ENCODE peak calls at places on chromosome 5, in ten cellular contexts. One of them, this sample, is unnamed. For H3K36me3, the result is how much of the 10 kb centered on the place peaks cover.

GRCh38 chr5:66333192-66333591 is 189.1 kb downstream of the SREK1 start:
- ATAC-seq in lung: no peak
- ATAC-seq in psoas muscle: no peak
- ATAC-seq in CD4-positive, CD25-positive, alpha-beta regulatory T cell: no peak
- ATAC-seq in IMR-90: no peak
- ATAC-seq in body of pancreas: no peak
- ATAC-seq in CD8-positive, alpha-beta T cell: no peak
- ATAC-seq in PC-3: no peak
- ATAC-seq in aorta: no peak
- ATAC-seq in RWPE2: no peak
- ATAC-seq in this sample: no peak

GRCh38 chr5:55073211-55073610 is 29.2 kb upstream of the GZMA start:
- ATAC-seq in PC-3: no peak
- ATAC-seq in CD4-positive, CD25-positive, alpha-beta regulatory T cell: no peak
- ATAC-seq in RWPE2: no peak
- ATAC-seq in psoas muscle: no peak
- ATAC-seq in body of pancreas: no peak
- ATAC-seq in IMR-90: no peak
- ATAC-seq in CD8-positive, alpha-beta T cell: no peak
- ATAC-seq in aorta: no peak
- ATAC-seq in lung: no peak
- ATAC-seq in this sample: no peak

GRCh38 chr5:148482697-148483462 is 99.1 kb downstream of the FBXO38 start:
- ATAC-seq in psoas muscle: no peak
- ATAC-seq in PC-3: peak
- ATAC-seq in CD4-positive, CD25-positive, alpha-beta regulatory T cell: peak
- ATAC-seq in body of pancreas: peak
- ATAC-seq in CD8-positive, alpha-beta T cell: peak
- ATAC-seq in IMR-90: peak
- ATAC-seq in aorta: peak
- ATAC-seq in lung: peak
- ATAC-seq in RWPE2: no peak
- ATAC-seq in this sample: no peak

GRCh38 chr5:151448038-151448985 is 909 bp downstream of the SLC36A1 start:
- ATAC-seq in CD4-positive, CD25-positive, alpha-beta regulatory T cell: no peak
- ATAC-seq in body of pancreas: peak
- ATAC-seq in PC-3: peak
- ATAC-seq in psoas muscle: peak
- ATAC-seq in aorta: peak
- ATAC-seq in CD8-positive, alpha-beta T cell: peak
- ATAC-seq in IMR-90: peak
- ATAC-seq in RWPE2: peak
- ATAC-seq in lung: peak
- ATAC-seq in this sample: peak

GRCh38 chr5:181053760-181054122 is 13.7 kb downstream of the BTNL9 start:
- ATAC-seq in aorta: no peak
- ATAC-seq in lung: no peak
- ATAC-seq in body of pancreas: peak
- ATAC-seq in CD4-positive, CD25-positive, alpha-beta regulatory T cell: no peak
- ATAC-seq in psoas muscle: no peak
- ATAC-seq in IMR-90: peak
- ATAC-seq in CD8-positive, alpha-beta T cell: no peak
- ATAC-seq in RWPE2: peak
- ATAC-seq in PC-3: peak
- ATAC-seq in this sample: no peak

GRCh38 chr5:147176422-147176821 is 58.4 kb upstream of the STK32A start:
- ATAC-seq in lung: no peak
- ATAC-seq in aorta: no peak
- ATAC-seq in body of pancreas: peak
- ATAC-seq in PC-3: no peak
- ATAC-seq in IMR-90: no peak
- ATAC-seq in CD8-positive, alpha-beta T cell: no peak
- ATAC-seq in RWPE2: no peak
- ATAC-seq in psoas muscle: no peak
- ATAC-seq in CD4-positive, CD25-positive, alpha-beta regulatory T cell: no peak
- ATAC-seq in this sample: no peak

GRCh38 chr5:57209316-57210040 is 35.6 kb downstream of the GPBP1 start:
- ATAC-seq in psoas muscle: no peak
- ATAC-seq in lung: no peak
- ATAC-seq in IMR-90: peak
- ATAC-seq in PC-3: peak
- ATAC-seq in CD8-positive, alpha-beta T cell: no peak
- ATAC-seq in body of pancreas: no peak
- ATAC-seq in RWPE2: peak
- ATAC-seq in aorta: no peak
- ATAC-seq in CD4-positive, CD25-positive, alpha-beta regulatory T cell: no peak
- ATAC-seq in this sample: peak

GRCh38 chr5:142800776-142801494 is 30.8 kb downstream of the ARHGAP26 start:
- ATAC-seq in body of pancreas: no peak
- ATAC-seq in IMR-90: no peak
- ATAC-seq in lung: no peak
- ATAC-seq in CD8-positive, alpha-beta T cell: peak
- ATAC-seq in psoas muscle: no peak
- ATAC-seq in CD4-positive, CD25-positive, alpha-beta regulatory T cell: peak
- ATAC-seq in RWPE2: no peak
- ATAC-seq in PC-3: no peak
- ATAC-seq in aorta: no peak
- ATAC-seq in this sample: no peak

GRCh38 chr5:167833456-167833855 is 458.0 kb upstream of the WWC1 start:
- ATAC-seq in RWPE2: no peak
- ATAC-seq in CD8-positive, alpha-beta T cell: no peak
- ATAC-seq in body of pancreas: no peak
- ATAC-seq in lung: no peak
- ATAC-seq in psoas muscle: no peak
- ATAC-seq in IMR-90: no peak
- ATAC-seq in aorta: no peak
- ATAC-seq in CD4-positive, CD25-positive, alpha-beta regulatory T cell: no peak
- ATAC-seq in PC-3: no peak
- ATAC-seq in this sample: no peak

GRCh38 chr5:35229076-35230042 is 928 bp downstream of the PRLR start:
- ATAC-seq in psoas muscle: no peak
- ATAC-seq in aorta: peak
- ATAC-seq in RWPE2: peak
- ATAC-seq in CD4-positive, CD25-positive, alpha-beta regulatory T cell: no peak
- ATAC-seq in IMR-90: no peak
- ATAC-seq in PC-3: peak
- ATAC-seq in CD8-positive, alpha-beta T cell: no peak
- ATAC-seq in body of pancreas: peak
- ATAC-seq in lung: peak
- ATAC-seq in this sample: no peak

GRCh38 chr5:95839658-95840057 is 17.1 kb upstream of the GLRX start:
- ATAC-seq in PC-3: no peak
- ATAC-seq in RWPE2: no peak
- ATAC-seq in IMR-90: no peak
- ATAC-seq in CD4-positive, CD25-positive, alpha-beta regulatory T cell: no peak
- ATAC-seq in aorta: no peak
- ATAC-seq in lung: no peak
- ATAC-seq in psoas muscle: no peak
- ATAC-seq in CD8-positive, alpha-beta T cell: no peak
- ATAC-seq in body of pancreas: no peak
- ATAC-seq in this sample: no peak

GRCh38 chr5:458547-459353 is 15.8 kb downstream of the EXOC3 start:
- ATAC-seq in CD8-positive, alpha-beta T cell: no peak
- ATAC-seq in IMR-90: peak
- ATAC-seq in body of pancreas: peak
- ATAC-seq in RWPE2: peak
- ATAC-seq in PC-3: peak
- ATAC-seq in lung: peak
- ATAC-seq in psoas muscle: no peak
- ATAC-seq in aorta: no peak
- ATAC-seq in CD4-positive, CD25-positive, alpha-beta regulatory T cell: peak
- ATAC-seq in this sample: no peak

GRCh38 chr5:462051-462481 is 19.1 kb downstream of the EXOC3 start:
- ATAC-seq in aorta: no peak
- ATAC-seq in body of pancreas: no peak
- ATAC-seq in CD8-positive, alpha-beta T cell: no peak
- ATAC-seq in CD4-positive, CD25-positive, alpha-beta regulatory T cell: no peak
- ATAC-seq in PC-3: no peak
- ATAC-seq in lung: no peak
- ATAC-seq in RWPE2: no peak
- ATAC-seq in psoas muscle: no peak
- ATAC-seq in IMR-90: no peak
- ATAC-seq in this sample: no peak

GRCh38 chr5:457195-457961 is 14.4 kb downstream of the EXOC3 start:
- ATAC-seq in CD4-positive, CD25-positive, alpha-beta regulatory T cell: no peak
- ATAC-seq in PC-3: no peak
- ATAC-seq in aorta: no peak
- ATAC-seq in psoas muscle: no peak
- ATAC-seq in body of pancreas: no peak
- ATAC-seq in RWPE2: no peak
- ATAC-seq in IMR-90: no peak
- ATAC-seq in CD8-positive, alpha-beta T cell: no peak
- ATAC-seq in lung: no peak
- ATAC-seq in this sample: no peak

GRCh38 chr5:460413-460700 is 17.4 kb downstream of the EXOC3 start:
- ATAC-seq in PC-3: no peak
- ATAC-seq in RWPE2: no peak
- ATAC-seq in aorta: no peak
- ATAC-seq in lung: no peak
- ATAC-seq in CD8-positive, alpha-beta T cell: no peak
- ATAC-seq in psoas muscle: no peak
- ATAC-seq in CD4-positive, CD25-positive, alpha-beta regulatory T cell: no peak
- ATAC-seq in body of pancreas: no peak
- ATAC-seq in IMR-90: no peak
- ATAC-seq in this sample: no peak

DNA sequence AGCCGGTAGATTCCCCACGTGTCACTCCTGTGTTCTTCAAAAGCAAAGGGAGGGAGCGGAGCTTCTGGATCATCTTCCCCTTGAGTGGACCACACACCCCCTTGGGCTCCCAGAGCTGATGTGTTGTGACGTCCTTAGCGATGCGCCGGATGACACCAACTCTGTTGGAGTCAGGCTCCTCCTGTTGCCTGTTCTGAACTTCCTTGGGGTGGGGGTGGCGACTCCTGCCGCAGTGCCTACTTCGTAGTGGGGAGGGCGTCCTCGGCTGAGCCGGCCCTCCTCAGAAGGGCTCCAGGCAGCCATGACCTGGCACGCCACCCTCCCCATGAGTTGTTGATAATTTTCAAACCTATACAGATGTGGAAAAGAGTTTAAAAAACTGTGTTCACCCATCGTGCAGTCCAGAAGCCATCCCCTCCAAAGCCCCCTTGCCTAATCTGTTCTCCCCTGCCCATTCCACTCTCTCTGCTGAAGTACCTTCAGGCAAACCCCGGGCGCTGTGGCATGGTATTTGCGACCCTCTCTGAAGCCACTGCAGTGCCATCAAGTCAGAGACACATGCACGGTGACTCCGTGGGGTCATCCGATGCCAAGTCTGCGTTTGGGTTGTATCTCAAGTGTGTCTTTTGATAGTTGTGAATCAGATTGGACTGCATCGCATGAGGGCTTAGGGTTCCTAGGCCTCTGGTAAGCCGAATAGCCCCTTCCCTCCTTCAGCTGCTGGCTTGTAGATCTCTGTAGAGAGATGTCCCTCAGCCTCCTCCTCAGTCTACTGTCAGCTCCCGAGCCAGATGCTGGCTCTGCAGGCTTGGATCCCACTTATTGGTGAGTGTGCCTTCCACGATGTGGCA is 16.8 kb downstream of the EXOC3 start:
- ATAC-seq in aorta: no peak
- ATAC-seq in RWPE2: no peak
- ATAC-seq in CD4-positive, CD25-positive, alpha-beta regulatory T cell: no peak
- ATAC-seq in lung: no peak
- ATAC-seq in psoas muscle: no peak
- ATAC-seq in body of pancreas: no peak
- ATAC-seq in CD8-positive, alpha-beta T cell: no peak
- ATAC-seq in PC-3: no peak
- ATAC-seq in IMR-90: no peak
- ATAC-seq in this sample: no peak
- H3K36me3 ChIP-seq in aorta: under half
- H3K36me3 ChIP-seq in RWPE2: half or more
- H3K36me3 ChIP-seq in CD4-positive, CD25-positive, alpha-beta regulatory T cell: half or more
- H3K36me3 ChIP-seq in lung: half or more
- H3K36me3 ChIP-seq in psoas muscle: under half
- H3K36me3 ChIP-seq in body of pancreas: under half
- H3K36me3 ChIP-seq in CD8-positive, alpha-beta T cell: under half
- H3K36me3 ChIP-seq in PC-3: under half
- H3K36me3 ChIP-seq in IMR-90: half or more
- H3K36me3 ChIP-seq in this sample: under half

GRCh38 chr5:179607449-179607931 is 16.0 kb downstream of the HNRNPH1 start:
- ATAC-seq in psoas muscle: peak
- ATAC-seq in lung: no peak
- ATAC-seq in CD8-positive, alpha-beta T cell: no peak
- ATAC-seq in aorta: no peak
- ATAC-seq in RWPE2: peak
- ATAC-seq in PC-3: peak
- ATAC-seq in body of pancreas: no peak
- ATAC-seq in IMR-90: peak
- ATAC-seq in CD4-positive, CD25-positive, alpha-beta regulatory T cell: no peak
- ATAC-seq in this sample: no peak
- H3K36me3 ChIP-seq in psoas muscle: under half
- H3K36me3 ChIP-seq in lung: half or more
- H3K36me3 ChIP-seq in CD8-positive, alpha-beta T cell: under half
- H3K36me3 ChIP-seq in aorta: under half
- H3K36me3 ChIP-seq in RWPE2: half or more
- H3K36me3 ChIP-seq in PC-3: under half
- H3K36me3 ChIP-seq in body of pancreas: under half
- H3K36me3 ChIP-seq in IMR-90: half or more
- H3K36me3 ChIP-seq in CD4-positive, CD25-positive, alpha-beta regulatory T cell: half or more
- H3K36me3 ChIP-seq in this sample: half or more

DNA sequence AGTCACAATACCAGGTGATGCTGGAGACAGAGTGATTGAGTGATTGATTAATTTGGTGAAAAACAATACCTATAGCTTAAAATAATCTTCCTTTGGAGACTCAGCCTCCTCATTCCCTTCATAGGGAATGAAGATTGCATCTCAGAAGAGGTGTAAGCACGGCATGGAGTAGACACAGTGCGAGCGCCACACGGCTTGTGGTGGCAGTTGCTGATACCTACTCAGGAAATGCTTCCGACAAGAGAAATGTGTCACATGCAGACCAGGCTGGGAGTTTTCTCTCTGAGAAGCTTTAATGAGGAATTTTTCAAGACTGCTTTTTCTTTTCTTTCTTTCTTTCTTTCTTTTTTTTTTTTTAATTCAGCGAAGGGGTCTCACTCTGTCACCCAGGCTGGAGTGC is 211.8 kb upstream of the OTULINL start:
- ATAC-seq in CD8-positive, alpha-beta T cell: peak
- ATAC-seq in aorta: no peak
- ATAC-seq in IMR-90: no peak
- ATAC-seq in lung: no peak
- ATAC-seq in CD4-positive, CD25-positive, alpha-beta regulatory T cell: no peak
- ATAC-seq in body of pancreas: no peak
- ATAC-seq in RWPE2: no peak
- ATAC-seq in psoas muscle: no peak
- ATAC-seq in PC-3: no peak
- ATAC-seq in this sample: no peak
- H3K36me3 ChIP-seq in CD8-positive, alpha-beta T cell: under half
- H3K36me3 ChIP-seq in aorta: under half
- H3K36me3 ChIP-seq in IMR-90: half or more
- H3K36me3 ChIP-seq in lung: under half
- H3K36me3 ChIP-seq in CD4-positive, CD25-positive, alpha-beta regulatory T cell: under half
- H3K36me3 ChIP-seq in body of pancreas: under half
- H3K36me3 ChIP-seq in RWPE2: half or more
- H3K36me3 ChIP-seq in psoas muscle: under half
- H3K36me3 ChIP-seq in PC-3: half or more
- H3K36me3 ChIP-seq in this sample: under half

DNA sequence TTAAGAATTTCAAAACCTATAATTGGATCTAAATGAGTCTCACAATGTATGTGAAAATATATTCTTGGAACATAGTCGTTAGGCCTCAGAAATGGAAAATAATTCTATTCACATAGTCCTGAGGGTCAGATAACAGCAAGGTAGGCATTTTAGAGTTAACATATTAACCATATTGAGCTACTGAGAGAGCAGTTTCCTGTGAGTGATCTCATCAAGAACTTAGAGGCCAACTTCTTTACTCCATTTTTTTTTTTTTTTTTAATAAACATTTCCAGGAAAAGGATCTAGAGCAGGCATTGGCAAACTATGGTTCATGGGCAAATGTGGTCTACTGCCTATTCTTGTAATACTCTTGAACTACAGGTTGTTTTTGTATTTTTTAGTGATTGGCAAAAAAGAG is 26.6 kb downstream of the RAB24 start:
- ATAC-seq in body of pancreas: peak
- ATAC-seq in CD4-positive, CD25-positive, alpha-beta regulatory T cell: no peak
- ATAC-seq in CD8-positive, alpha-beta T cell: no peak
- ATAC-seq in psoas muscle: no peak
- ATAC-seq in RWPE2: no peak
- ATAC-seq in IMR-90: no peak
- ATAC-seq in lung: no peak
- ATAC-seq in aorta: no peak
- ATAC-seq in PC-3: no peak
- ATAC-seq in this sample: no peak
- H3K36me3 ChIP-seq in body of pancreas: under half
- H3K36me3 ChIP-seq in CD4-positive, CD25-positive, alpha-beta regulatory T cell: half or more
- H3K36me3 ChIP-seq in CD8-positive, alpha-beta T cell: under half
- H3K36me3 ChIP-seq in psoas muscle: under half
- H3K36me3 ChIP-seq in RWPE2: half or more
- H3K36me3 ChIP-seq in IMR-90: under half
- H3K36me3 ChIP-seq in lung: under half
- H3K36me3 ChIP-seq in aorta: under half
- H3K36me3 ChIP-seq in PC-3: under half
- H3K36me3 ChIP-seq in this sample: under half

This sample was measured in gastroesophageal sphincter.